ENCODE peak calls at places on chromosomes 7 and 10, in seven cellular contexts. M, Z, T, I, E, L and K are unnamed samples.

GRCh38 chr10:78630944-78631838 is 437.6 kb upstream of the ZMIZ1 start:
- DNase-seq in M (no peak), Z (no peak), T (peak; percentile 46), I (no peak), E (no peak), L (no peak), K (no peak)

GRCh38 chr7:132239422-132239994 is 336.8 kb downstream of the PLXNA4 start:
- DNase-seq in M (no peak), Z (peak; percentile 30), T (no peak), I (no peak), E (peak; percentile 36), L (no peak), K (no peak)

GRCh38 chr7:23353172-23353571 is 54.0 kb downstream of the MALSU1 start:
- DNase-seq in M (no peak), Z (peak; percentile 69), T (no peak), I (no peak), E (no peak), L (no peak), K (no peak)

GRCh38 chr10:17961551-17962422 is 10.1 kb downstream of the SLC39A12 start:
- DNase-seq in M (no peak), Z (no peak), T (no peak), I (no peak), E (no peak), L (no peak), K (peak; percentile 26)

GRCh38 chr10:124117511-124117785 is 24.1 kb upstream of the CHST15 start:
- DNase-seq in M (no peak), Z (no peak), T (no peak), I (no peak), E (no peak), L (no peak), K (no peak)

GRCh38 chr7:47551550-47552121 is 30.3 kb downstream of the TNS3 start:
- DNase-seq in M (no peak), Z (no peak), T (no peak), I (no peak), E (no peak), L (no peak), K (no peak)

GRCh38 chr10:80487791-80488538 is 33.9 kb downstream of the TSPAN14 start:
- DNase-seq in M (no peak), Z (no peak), T (no peak), I (no peak), E (no peak), L (no peak), K (no peak)

GRCh38 chr7:19181634-19182033 is 36.4 kb upstream of the FERD3L start:
- DNase-seq in M (peak; percentile 29), Z (no peak), T (no peak), I (no peak), E (no peak), L (no peak), K (no peak)

GRCh38 chr10:33240931-33241330 is 93.5 kb downstream of the NRP1 start:
- DNase-seq in M (no peak), Z (no peak), T (no peak), I (no peak), E (no peak), L (no peak), K (peak; percentile 73)

GRCh38 chr7:96418600-96418999 is 96.7 kb upstream of the SLC25A13 start:
- DNase-seq in M (no peak), Z (peak; percentile 35), T (no peak), I (no peak), E (no peak), L (no peak), K (no peak)

GRCh38 chr7:91940171-91940570 is 491 bp upstream of the AKAP9 start:
- DNase-seq in M (no peak), Z (peak; percentile 72), T (peak; percentile 63), I (no peak), E (peak; percentile 22), L (no peak), K (no peak)

GRCh38 chr7:77482015-77482414 is 55.1 kb upstream of the PTPN12 start:
- DNase-seq in M (no peak), Z (peak; percentile 65), T (no peak), I (no peak), E (peak; percentile 74), L (no peak), K (no peak)

GRCh38 chr7:117012284-117013174 is 59.2 kb downstream of the ST7 start:
- DNase-seq in M (no peak), Z (peak; percentile 39), T (no peak), I (no peak), E (peak; percentile 44), L (no peak), K (no peak)

GRCh38 chr10:63935705-63936104 is 414.5 kb downstream of the REEP3 start:
- DNase-seq in M (no peak), Z (peak; percentile 2), T (peak; percentile 63), I (no peak), E (no peak), L (no peak), K (no peak)

GRCh38 chr7:98054585-98054984 is 52.1 kb upstream of the LMTK2 start:
- DNase-seq in M (no peak), Z (no peak), T (no peak), I (no peak), E (no peak), L (no peak), K (no peak)

GRCh38 chr10:34320265-34320664 is 494.8 kb downstream of the PARD3 start:
- DNase-seq in M (no peak), Z (peak; percentile 30), T (no peak), I (no peak), E (no peak), L (no peak), K (no peak)

GRCh38 chr7:55048221-55048859 is 29.5 kb downstream of the EGFR start:
- DNase-seq in M (no peak), Z (no peak), T (no peak), I (no peak), E (no peak), L (no peak), K (no peak)

GRCh38 chr7:155418304-155418703 is 39.6 kb upstream of the EN2 start:
- DNase-seq in M (no peak), Z (no peak), T (no peak), I (no peak), E (no peak), L (no peak), K (no peak)

GRCh38 chr10:103241262-103242011 is 4.2 kb upstream of the RPEL1 start:
- DNase-seq in M (no peak), Z (no peak), T (peak; percentile 66), I (no peak), E (peak; percentile 86), L (peak; percentile 18), K (no peak)

GRCh38 chr7:29485376-29486190 is 78.1 kb upstream of the PRR15 start:
- DNase-seq in M (no peak), Z (no peak), T (peak; percentile 44), I (no peak), E (no peak), L (no peak), K (no peak)

GRCh38 chr10:113493195-113493594 is 59.7 kb upstream of the HABP2 start:
- DNase-seq in M (peak; percentile 3), Z (no peak), T (no peak), I (no peak), E (peak; percentile 42), L (no peak), K (no peak)

GRCh38 chr7:130838738-130839137 is 104.7 kb upstream of the KLF14 start:
- DNase-seq in M (peak; percentile 95), Z (no peak), T (no peak), I (no peak), E (peak; percentile 66), L (peak; percentile 75), K (peak; percentile 96)

GRCh38 chr7:90749774-90750173 is 153.7 kb downstream of the CDK14 start:
- DNase-seq in M (no peak), Z (peak; percentile 36), T (no peak), I (no peak), E (no peak), L (no peak), K (no peak)

GRCh38 chr10:6134099-6134880 is 45.5 kb downstream of the RBM17 start:
- DNase-seq in M (no peak), Z (no peak), T (no peak), I (no peak), E (no peak), L (no peak), K (no peak)

GRCh38 chr7:12638851-12639467 is 48.5 kb upstream of the ARL4A start:
- DNase-seq in M (peak; percentile 80), Z (peak; percentile 65), T (peak; percentile 41), I (no peak), E (peak; percentile 42), L (no peak), K (peak; percentile 15)

GRCh38 chr7:99001482-99002145 is 123.3 kb downstream of the TRRAP start:
- DNase-seq in M (no peak), Z (no peak), T (no peak), I (no peak), E (no peak), L (no peak), K (no peak)

GRCh38 chr7:134086998-134087735 is 40.0 kb upstream of the LRGUK start:
- DNase-seq in M (no peak), Z (no peak), T (no peak), I (no peak), E (no peak), L (no peak), K (no peak)

GRCh38 chr10:111072232-111072631 is 4.6 kb upstream of the ADRA2A start:
- DNase-seq in M (no peak), Z (no peak), T (no peak), I (no peak), E (no peak), L (no peak), K (no peak)

GRCh38 chr10:58404001-58404400 is 18.8 kb downstream of the TFAM start:
- DNase-seq in M (no peak), Z (no peak), T (no peak), I (no peak), E (no peak), L (no peak), K (no peak)

GRCh38 chr7:87506243-87507180 is 31.0 kb upstream of the ABCB4 start:
- DNase-seq in M (no peak), Z (peak; percentile 39), T (peak; percentile 15), I (no peak), E (peak; percentile 12), L (no peak), K (no peak)

GRCh38 chr10:70498970-70499828 is 20.6 kb downstream of the PALD1 start:
- DNase-seq in M (no peak), Z (no peak), T (no peak), I (no peak), E (no peak), L (no peak), K (no peak)

GRCh38 chr7:44286182-44286617 is 39.2 kb downstream of the CAMK2B start:
- DNase-seq in M (no peak), Z (no peak), T (peak; percentile 77), I (no peak), E (no peak), L (no peak), K (peak; percentile 18)

GRCh38 chr10:31769564-31769963 is 159.1 kb downstream of the ARHGAP12 start:
- DNase-seq in M (peak; percentile 40), Z (no peak), T (no peak), I (no peak), E (peak; percentile 61), L (peak; percentile 50), K (no peak)

GRCh38 chr10:93220315-93221170 is 146.8 kb downstream of the CYP26A1 start:
- DNase-seq in M (no peak), Z (no peak), T (no peak), I (no peak), E (no peak), L (no peak), K (no peak)

GRCh38 chr7:140390034-140390433 is 8.3 kb downstream of the SLC37A3 start:
- DNase-seq in M (no peak), Z (no peak), T (no peak), I (no peak), E (no peak), L (no peak), K (no peak)

GRCh38 chr10:86671985-86672710 is 3.8 kb downstream of the LDB3 start:
- DNase-seq in M (no peak), Z (no peak), T (no peak), I (no peak), E (no peak), L (no peak), K (no peak)

GRCh38 chr7:41399171-41399570 is 303.7 kb downstream of the INHBA start:
- DNase-seq in M (no peak), Z (no peak), T (no peak), I (no peak), E (no peak), L (no peak), K (no peak)